ENCODE peak calls at places on chromosomes 12 and 14, in eight cellular contexts. X is colonic mucosa, Y is RWPE1, K is cardiac muscle cell, Q is WERI-Rb-1, L is activated B cell treated with CpG ODN at 0.5 μM for 24 hours, D is pancreas, T is amniotic stem cell. J is an unnamed sample.

GRCh38 chr12:40054554-40055226 is 51.2 kb downstream of the SLC2A13 start:
- DNase-seq in X (no peak), Y (peak), K (no peak), Q (no peak), L (no peak), D (no peak), T (no peak), J (no peak)

GRCh38 chr12:31277081-31277480 is 48.9 kb downstream of the SINHCAF start:
- DNase-seq in X (no peak), Y (no peak), K (no peak), Q (no peak), L (no peak), D (no peak), T (no peak), J (no peak)

GRCh38 chr12:69388371-69388770 is 28.8 kb downstream of the YEATS4 start:
- DNase-seq in X (no peak), Y (peak), K (peak), Q (no peak), L (no peak), D (no peak), T (peak), J (no peak)

GRCh38 chr12:34401659-34402227 is 379.4 kb downstream of the ALG10 start:
- DNase-seq in X (peak), Y (no peak), K (no peak), Q (peak), L (peak), D (peak), T (no peak), J (peak)

GRCh38 chr12:22543246-22544037 is 900 bp downstream of the C2CD5 start:
- DNase-seq in X (peak), Y (no peak), K (peak), Q (peak), L (peak), D (peak), T (no peak), J (peak)

GRCh38 chr12:21992823-21993222 is 51.6 kb upstream of the ABCC9 start:
- DNase-seq in X (peak), Y (no peak), K (no peak), Q (no peak), L (no peak), D (no peak), T (no peak), J (no peak)

GRCh38 chr12:27841392-27841882 is 61.4 kb upstream of the MANSC4 start:
- DNase-seq in X (no peak), Y (no peak), K (no peak), Q (no peak), L (no peak), D (no peak), T (no peak), J (no peak)

GRCh38 chr12:68304626-68305025 is 27.5 kb downstream of the MDM1 start:
- DNase-seq in X (no peak), Y (no peak), K (no peak), Q (no peak), L (no peak), D (no peak), T (no peak), J (no peak)

GRCh38 chr14:104650057-104650980 is 39.1 kb upstream of the INF2 start:
- DNase-seq in X (peak), Y (peak), K (peak), Q (peak), L (peak), D (peak), T (no peak), J (peak)

GRCh38 chr12:87509233-87509820 is 519.9 kb downstream of the C12orf50 start:
- DNase-seq in X (no peak), Y (peak), K (no peak), Q (no peak), L (no peak), D (no peak), T (peak), J (no peak)

GRCh38 chr12:3802721-3803120 is 49.8 kb upstream of the CRACR2A start:
- DNase-seq in X (no peak), Y (no peak), K (no peak), Q (no peak), L (no peak), D (no peak), T (no peak), J (no peak)

GRCh38 chr12:13573698-13574321 is 377.3 kb downstream of the EMP1 start:
- DNase-seq in X (no peak), Y (peak), K (no peak), Q (no peak), L (no peak), D (no peak), T (no peak), J (no peak)

GRCh38 chr12:121084229-121084628 is 45.2 kb upstream of the OASL start:
- DNase-seq in X (no peak), Y (no peak), K (no peak), Q (no peak), L (no peak), D (no peak), T (no peak), J (no peak)

GRCh38 chr12:100101000-100101399 is 41.7 kb downstream of the BLTP3B start:
- DNase-seq in X (no peak), Y (no peak), K (no peak), Q (no peak), L (no peak), D (no peak), T (no peak), J (no peak)

GRCh38 chr12:108234155-108234554 is 105.0 kb downstream of the CMKLR1 start:
- DNase-seq in X (no peak), Y (no peak), K (no peak), Q (no peak), L (no peak), D (no peak), T (no peak), J (no peak)

GRCh38 chr12:131057211-131057721 is 103.6 kb downstream of the ADGRD1 start:
- DNase-seq in X (no peak), Y (no peak), K (no peak), Q (no peak), L (peak), D (no peak), T (no peak), J (no peak)

GRCh38 chr12:130920711-130921381 is 32.9 kb upstream of the ADGRD1 start:
- DNase-seq in X (peak), Y (no peak), K (no peak), Q (no peak), L (no peak), D (no peak), T (no peak), J (no peak)

GRCh38 chr12:25793196-25793595 is 165.3 kb upstream of the RASSF8 start:
- DNase-seq in X (no peak), Y (no peak), K (no peak), Q (no peak), L (no peak), D (no peak), T (no peak), J (no peak)

GRCh38 chr12:53267309-53268008 is 640 bp upstream of the ESPL1 start:
- DNase-seq in X (peak), Y (no peak), K (no peak), Q (no peak), L (no peak), D (no peak), T (no peak), J (no peak)

GRCh38 chr14:102928412-102929348 is 6.2 kb downstream of the AMN start:
- DNase-seq in X (peak), Y (peak), K (peak), Q (peak), L (peak), D (peak), T (no peak), J (peak)

GRCh38 chr12:29241821-29242591 is 92.9 kb downstream of the FAR2 start:
- DNase-seq in X (peak), Y (peak), K (peak), Q (peak), L (no peak), D (no peak), T (peak), J (no peak)

GRCh38 chr14:91511014-91511466 is 930 bp upstream of the PPP4R3A start:
- DNase-seq in X (no peak), Y (peak), K (no peak), Q (no peak), L (no peak), D (no peak), T (no peak), J (no peak)

GRCh38 chr12:40013847-40014246 is 92.0 kb downstream of the SLC2A13 start:
- DNase-seq in X (no peak), Y (no peak), K (no peak), Q (no peak), L (no peak), D (no peak), T (no peak), J (no peak)

GRCh38 chr12:62098131-62098530 is 162.1 kb upstream of the USP15 start:
- DNase-seq in X (no peak), Y (no peak), K (no peak), Q (no peak), L (no peak), D (no peak), T (no peak), J (no peak)

GRCh38 chr12:47079365-47079893 is at the start of gene PCED1B:
- DNase-seq in X (peak), Y (peak), K (peak), Q (peak), L (no peak), D (peak), T (no peak), J (peak)

GRCh38 chr12:52258335-52258901 is 16.0 kb upstream of the KRT86 start:
- DNase-seq in X (no peak), Y (no peak), K (peak), Q (peak), L (no peak), D (no peak), T (no peak), J (peak)

GRCh38 chr12:123705935-123706334 is 6.2 kb upstream of the ATP6V0A2 start:
- DNase-seq in X (no peak), Y (no peak), K (no peak), Q (no peak), L (no peak), D (no peak), T (no peak), J (no peak)

GRCh38 chr12:100279612-100280244 is 12.8 kb downstream of the SCYL2 start:
- DNase-seq in X (no peak), Y (no peak), K (peak), Q (no peak), L (no peak), D (no peak), T (no peak), J (no peak)

GRCh38 chr14:22303589-22304195 is 285.3 kb downstream of the DAD1 start:
- DNase-seq in X (no peak), Y (no peak), K (peak), Q (no peak), L (no peak), D (no peak), T (no peak), J (no peak)

GRCh38 chr12:113388351-113388750 is 15.3 kb downstream of the SDS start:
- DNase-seq in X (no peak), Y (no peak), K (no peak), Q (no peak), L (no peak), D (no peak), T (no peak), J (no peak)

GRCh38 chr14:99792551-99793212 is 531 bp upstream of the EML1 start:
- DNase-seq in X (no peak), Y (no peak), K (peak), Q (peak), L (no peak), D (peak), T (no peak), J (peak)

GRCh38 chr14:87772854-87773253 is 220.1 kb downstream of the GALC start:
- DNase-seq in X (no peak), Y (no peak), K (no peak), Q (no peak), L (no peak), D (no peak), T (no peak), J (no peak)

GRCh38 chr12:90899456-90900182 is 55.4 kb downstream of the CCER1 start:
- DNase-seq in X (no peak), Y (peak), K (no peak), Q (no peak), L (no peak), D (no peak), T (no peak), J (no peak)

GRCh38 chr12:78562358-78563205 is 302.0 kb upstream of the SYT1 start:
- DNase-seq in X (no peak), Y (peak), K (no peak), Q (no peak), L (no peak), D (no peak), T (no peak), J (no peak)

GRCh38 chr12:52494100-52494499 is 1.0 kb upstream of the KRT6A start:
- DNase-seq in X (no peak), Y (no peak), K (no peak), Q (no peak), L (no peak), D (no peak), T (no peak), J (no peak)

GRCh38 chr14:22163051-22163450 is 426.0 kb downstream of the DAD1 start:
- DNase-seq in X (no peak), Y (no peak), K (peak), Q (no peak), L (no peak), D (no peak), T (no peak), J (no peak)

GRCh38 chr14:104148433-104149277 is 10.3 kb downstream of the KIF26A start:
- DNase-seq in X (no peak), Y (no peak), K (no peak), Q (no peak), L (no peak), D (peak), T (no peak), J (no peak)